ENCODE peak calls at places on chromosomes 3 and 15, in five cellular contexts. B is PC-3, Z is uterus, S is Peyer's patch, P is caudate nucleus. D is an unnamed sample.

GRCh38 chr3:16173696-16174355 is 654 bp upstream of the GALNT15 start:
- DNase-seq in S (no peak), B (no peak), Z (no peak), P (no peak), D (no peak)

GRCh38 chr3:122555275-122556071 is 8.6 kb downstream of the PARP9 start:
- DNase-seq in S (no peak), B (peak), P (no peak), Z (peak), D (no peak)

GRCh38 chr3:45367451-45367850 is 20.9 kb upstream of the LARS2 start:
- DNase-seq in P (no peak), S (no peak), Z (peak), B (peak), D (no peak)

GRCh38 chr3:97350976-97351375 is 413.6 kb upstream of the ARL6 start:
- DNase-seq in S (no peak), P (no peak), B (no peak), Z (no peak), D (no peak)

GRCh38 chr15:89447676-89448075 is 48.7 kb downstream of the RHCG start:
- DNase-seq in P (no peak), B (no peak), Z (no peak), S (no peak), D (no peak)

GRCh38 chr3:76442374-76442915 is 597.5 kb upstream of the ROBO2 start:
- DNase-seq in B (peak), S (no peak), P (no peak), Z (no peak), D (no peak)

GRCh38 chr15:96783746-96784145 is 453.2 kb downstream of the NR2F2 start:
- DNase-seq in B (no peak), S (no peak), Z (no peak), P (no peak), D (no peak)

GRCh38 chr15:93449798-93450197 is 360.8 kb upstream of the RGMA start:
- DNase-seq in P (no peak), B (no peak), S (no peak), Z (no peak), D (no peak)

GRCh38 chr3:191568206-191568605 is 107.2 kb downstream of the PYDC2 start:
- DNase-seq in S (no peak), P (no peak), Z (no peak), B (peak), D (no peak)

GRCh38 chr3:174957081-174957480 is 97.9 kb downstream of the NAALADL2 start:
- DNase-seq in P (no peak), B (no peak), S (no peak), Z (no peak), D (no peak)

GRCh38 chr3:113769551-113769950 is 22.7 kb downstream of the ATP6V1A start:
- DNase-seq in Z (no peak), B (peak), P (no peak), S (no peak), D (no peak)

GRCh38 chr15:36465304-36465703 is 114.1 kb upstream of the CDIN1 start:
- DNase-seq in B (peak), P (no peak), Z (no peak), S (no peak), D (no peak)

GRCh38 chr3:69012836-69013255 is 638 bp downstream of the EOGT start:
- DNase-seq in P (no peak), B (peak), S (peak), Z (peak), D (no peak)

GRCh38 chr15:98959640-98960007 is 48.0 kb downstream of the PGPEP1L start:
- DNase-seq in P (no peak), Z (no peak), B (no peak), S (no peak), D (no peak)

GRCh38 chr15:39908186-39908585 is 11.9 kb downstream of the GPR176 start:
- DNase-seq in Z (no peak), B (peak), S (no peak), P (no peak), D (no peak)

GRCh38 chr3:45730409-45731154 is 41.4 kb downstream of the SACM1L start:
- DNase-seq in Z (no peak), B (no peak), P (no peak), S (no peak), D (no peak)

GRCh38 chr3:55297706-55298105 is 189.4 kb downstream of the WNT5A start:
- DNase-seq in P (no peak), Z (no peak), B (no peak), S (no peak), D (no peak)

GRCh38 chr3:57856675-57857074 is 100.6 kb downstream of the SLMAP start:
- DNase-seq in P (no peak), S (no peak), Z (no peak), B (peak), D (no peak)

GRCh38 chr3:27615555-27615954 is 106.6 kb downstream of the EOMES start:
- DNase-seq in S (no peak), B (no peak), Z (no peak), P (no peak), D (no peak)

GRCh38 chr15:100168787-100169186 is 173.0 kb downstream of the ADAMTS17 start:
- DNase-seq in Z (no peak), B (no peak), P (no peak), S (no peak), D (no peak)

GRCh38 chr3:158768881-158769518 is 32.9 kb upstream of the MFSD1 start:
- DNase-seq in S (no peak), B (peak), Z (peak), P (no peak), D (no peak)

GRCh38 chr15:86834115-86834863 is 754.6 kb downstream of the AGBL1 start:
- DNase-seq in Z (no peak), P (no peak), S (no peak), B (no peak), D (no peak)

GRCh38 chr15:90336705-90337141 is 15.4 kb upstream of the ZNF774 start:
- DNase-seq in Z (no peak), P (no peak), S (peak), B (peak), D (no peak)

GRCh38 chr3:98824256-98824655 is 61.1 kb downstream of the ST3GAL6 start:
- DNase-seq in P (no peak), B (no peak), S (no peak), Z (no peak), D (no peak)

GRCh38 chr3:142273501-142273900 is 48.1 kb upstream of the GK5 start:
- DNase-seq in Z (no peak), P (peak), S (no peak), B (no peak), D (no peak)

GRCh38 chr3:170368921-170369320 is 11.4 kb downstream of the SKIL start:
- DNase-seq in Z (no peak), P (no peak), S (no peak), B (peak), D (no peak)

GRCh38 chr3:514206-514605 is 317.6 kb downstream of the CHL1 start:
- DNase-seq in Z (no peak), P (no peak), B (peak), S (no peak), D (no peak)

GRCh38 chr3:105233056-105233455 is 133.7 kb upstream of the ALCAM start:
- DNase-seq in P (no peak), Z (no peak), S (no peak), B (no peak), D (no peak)

GRCh38 chr3:186849392-186849975 is 7.0 kb downstream of the ADIPOQ start:
- DNase-seq in P (no peak), Z (no peak), S (no peak), B (peak), D (no peak)

GRCh38 chr3:188899887-188900286 is 271.9 kb upstream of the TPRG1 start:
- DNase-seq in P (no peak), Z (no peak), S (no peak), B (no peak), D (no peak)
- H3K27ac ChIP-seq in P (no peak), Z (peak), S (no peak), B (no peak), D (no peak)

GRCh38 chr3:62968128-62968527 is 92.9 kb upstream of the CADPS start:
- DNase-seq in B (no peak), Z (no peak), P (no peak), S (no peak), D (no peak)

GRCh38 chr3:62961874-62962556 is 86.8 kb upstream of the CADPS start:
- DNase-seq in B (no peak), Z (no peak), P (no peak), S (no peak), D (no peak)

GRCh38 chr3:62962656-62963055 is 87.4 kb upstream of the CADPS start:
- DNase-seq in B (no peak), S (no peak), P (no peak), Z (no peak), D (no peak)

GRCh38 chr3:62965311-62965710 is 90.1 kb upstream of the CADPS start:
- DNase-seq in S (no peak), P (no peak), B (no peak), Z (no peak), D (no peak)
- H3K27ac ChIP-seq in S (no peak), P (no peak), B (no peak), Z (no peak), D (no peak)

GRCh38 chr3:150238995-150239612 is 169.0 kb upstream of the TSC22D2 start:
- DNase-seq in S (no peak), Z (no peak), B (peak), P (no peak), D (no peak)

GRCh38 chr3:150238043-150238802 is 169.9 kb upstream of the TSC22D2 start:
- DNase-seq in S (no peak), Z (no peak), P (no peak), B (peak), D (no peak)

GRCh38 chr3:150237490-150237889 is 170.6 kb upstream of the TSC22D2 start:
- DNase-seq in B (peak), P (no peak), Z (peak), S (no peak), D (no peak)

GRCh38 chr3:150235799-150236198 is 172.3 kb upstream of the TSC22D2 start:
- DNase-seq in P (no peak), B (peak), Z (peak), S (no peak), D (no peak)

GRCh38 chr3:150236683-150237082 is 171.4 kb upstream of the TSC22D2 start:
- DNase-seq in S (no peak), B (peak), P (no peak), Z (no peak), D (no peak)
- H3K27ac ChIP-seq in S (no peak), B (peak), P (no peak), Z (peak), D (no peak)

GRCh38 chr15:57429098-57429497 is 52.8 kb downstream of the CGNL1 start:
- DNase-seq in P (no peak), B (no peak), S (no peak), Z (no peak), D (no peak)

GRCh38 chr15:57424628-57425405 is 48.5 kb downstream of the CGNL1 start:
- DNase-seq in S (no peak), B (no peak), Z (no peak), P (no peak), D (no peak)

GRCh38 chr15:57423599-57424140 is 47.4 kb downstream of the CGNL1 start:
- DNase-seq in B (no peak), P (no peak), Z (no peak), S (no peak), D (no peak)

GRCh38 chr15:57425842-57426241 is 49.5 kb downstream of the CGNL1 start:
- DNase-seq in S (no peak), B (no peak), Z (no peak), P (no peak), D (no peak)

DNA sequence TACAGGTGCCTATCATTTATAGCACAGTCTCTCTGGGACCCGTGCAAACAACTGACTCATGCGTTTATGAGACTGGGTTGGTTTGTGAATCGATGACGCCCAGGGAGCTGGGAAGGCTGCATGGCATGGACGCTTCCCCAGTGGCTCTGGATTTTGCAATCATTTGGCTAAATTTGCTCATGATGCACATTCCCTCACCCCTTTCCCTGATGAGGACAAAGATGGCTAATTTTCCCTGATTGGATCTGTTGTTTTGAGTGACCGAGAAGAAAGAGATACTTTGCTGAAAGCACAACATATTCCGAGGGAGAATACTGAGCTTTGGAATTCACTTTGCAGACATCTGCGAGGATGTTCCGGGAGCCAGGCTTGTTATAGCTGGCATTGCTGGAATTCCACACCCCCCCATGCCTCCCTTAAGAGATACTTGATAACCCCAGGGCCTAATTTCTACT is 51.1 kb downstream of the CGNL1 start:
- DNase-seq in Z (no peak), S (no peak), B (peak), P (no peak), D (no peak)
- H3K27ac ChIP-seq in Z (no peak), S (no peak), B (no peak), P (no peak), D (no peak)

GRCh38 chr3:176795897-176796296 is 401.4 kb downstream of the TBL1XR1 start:
- DNase-seq in P (no peak), Z (no peak), B (no peak), S (no peak), D (no peak)

GRCh38 chr3:176796371-176796770 is 400.9 kb downstream of the TBL1XR1 start:
- DNase-seq in Z (no peak), B (peak), S (no peak), P (no peak), D (no peak)

GRCh38 chr3:176798680-176799079 is 398.6 kb downstream of the TBL1XR1 start:
- DNase-seq in S (no peak), Z (no peak), B (no peak), P (no peak), D (no peak)

GRCh38 chr3:176799675-176800074 is 397.6 kb downstream of the TBL1XR1 start:
- DNase-seq in Z (no peak), P (no peak), S (no peak), B (peak), D (no peak)
- H3K27ac ChIP-seq in Z (no peak), P (no peak), S (no peak), B (no peak), D (no peak)

GRCh38 chr3:159823763-159824162 is 164.9 kb upstream of the IL12A start:
- DNase-seq in Z (no peak), B (peak), P (no peak), S (no peak), D (no peak)

GRCh38 chr3:159819676-159820075 is 169.0 kb upstream of the IL12A start:
- DNase-seq in S (no peak), Z (no peak), P (no peak), B (no peak), D (no peak)

GRCh38 chr3:159821737-159822136 is 166.9 kb upstream of the IL12A start:
- DNase-seq in Z (no peak), S (no peak), P (no peak), B (no peak), D (no peak)

GRCh38 chr3:159818997-159819500 is 169.6 kb upstream of the IL12A start:
- DNase-seq in Z (no peak), S (no peak), B (no peak), P (no peak), D (no peak)

GRCh38 chr3:159821148-159821547 is 167.5 kb upstream of the IL12A start:
- DNase-seq in B (no peak), Z (no peak), P (no peak), S (no peak), D (no peak)
- H3K27ac ChIP-seq in B (no peak), Z (no peak), P (peak), S (no peak), D (no peak)

GRCh38 chr3:153038779-153039178 is 123.2 kb upstream of the RAP2B start:
- DNase-seq in B (peak), P (no peak), Z (no peak), S (peak), D (no peak)

GRCh38 chr3:153042088-153042487 is 119.9 kb upstream of the RAP2B start:
- DNase-seq in P (no peak), B (peak), S (no peak), Z (no peak), D (no peak)

GRCh38 chr3:153043729-153044314 is 118.2 kb upstream of the RAP2B start:
- DNase-seq in S (no peak), P (no peak), Z (no peak), B (peak), D (no peak)

GRCh38 chr3:153032891-153033290 is 129.1 kb upstream of the RAP2B start:
- DNase-seq in S (no peak), P (no peak), B (no peak), Z (no peak), D (no peak)

DNA sequence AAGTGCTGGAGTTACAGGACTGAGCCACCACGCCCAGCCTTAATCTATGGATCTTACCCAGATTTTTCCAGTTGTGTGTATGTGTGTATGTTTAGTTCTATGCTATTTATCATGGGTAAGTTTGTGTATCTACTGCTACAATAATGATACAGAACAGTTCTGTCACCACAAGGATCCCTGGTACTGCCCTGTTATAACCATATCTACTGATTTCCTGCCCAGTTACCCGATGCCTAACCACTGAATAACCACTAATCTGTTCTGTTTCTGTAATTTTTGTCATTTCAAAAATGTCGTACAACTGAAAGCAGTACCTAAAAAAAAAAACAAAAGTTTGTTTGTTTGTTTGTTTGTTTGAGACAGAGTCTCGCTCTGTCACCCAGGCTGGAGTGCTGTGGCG is 123.7 kb upstream of the RAP2B start:
- DNase-seq in Z (no peak), S (no peak), B (no peak), P (no peak), D (no peak)
- H3K27ac ChIP-seq in Z (no peak), S (no peak), B (no peak), P (no peak), D (no peak)

DNA sequence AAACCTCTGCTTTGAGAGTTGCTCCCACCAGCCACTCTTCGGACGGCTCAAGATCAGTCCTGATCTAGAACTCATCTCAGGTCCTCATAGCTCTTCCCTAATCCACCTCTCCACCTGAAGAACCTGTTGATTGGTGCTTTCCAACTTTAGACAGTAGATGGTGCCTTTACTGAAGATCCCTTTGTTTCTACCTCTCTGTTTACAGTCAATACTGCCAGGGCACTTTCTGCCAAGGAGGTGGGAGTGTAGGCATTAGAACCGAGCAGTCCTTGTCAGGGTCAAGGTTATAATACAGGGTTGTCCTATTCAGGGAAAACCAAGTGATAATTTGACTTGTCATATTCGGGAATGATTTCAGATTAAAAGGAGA is 1.2 kb downstream of the CGNL1 start:
- DNase-seq in S (no peak), B (peak), P (no peak), Z (no peak), D (no peak)
- H3K27ac ChIP-seq in S (no peak), B (no peak), P (peak), Z (peak), D (no peak)

D was measured in CD4-positive, alpha-beta T cell.